ENCODE peak calls at places on chromosomes 11 and 22, in four cellular contexts. H, W, C and B are unnamed samples.

GRCh38 chr11:65428578-65429068 is 6.0 kb downstream of the NEAT1 start:
- DNase-seq in H (no peak), W (no peak), C (peak), B (peak)

GRCh38 chr11:44968510-44968909 is 17.8 kb upstream of the TP53I11 start:
- DNase-seq in H (no peak), W (no peak), C (no peak), B (no peak)

GRCh38 chr11:129574431-129574830 is 198.8 kb downstream of the BARX2 start:
- DNase-seq in H (no peak), W (no peak), C (no peak), B (no peak)

GRCh38 chr11:38014405-38014804 is 1416.4 kb upstream of the RAG2 start:
- DNase-seq in H (no peak), W (no peak), C (no peak), B (no peak)

GRCh38 chr11:128471138-128471661 is 116.2 kb downstream of the ETS1 start:
- DNase-seq in H (no peak), W (no peak), C (peak), B (no peak)

GRCh38 chr11:69674267-69674885 is 777 bp downstream of the LTO1 start:
- DNase-seq in H (no peak), W (no peak), C (no peak), B (peak)

GRCh38 chr22:43171607-43172006 is 15.3 kb downstream of the TTLL12 start:
- DNase-seq in H (no peak), W (no peak), C (peak), B (peak)

GRCh38 chr22:37196539-37197450 is 8.7 kb upstream of the C1QTNF6 start:
- DNase-seq in H (peak), W (peak), C (peak), B (peak)

GRCh38 chr22:39996732-39997131 is 2.0 kb downstream of the FAM83F start:
- DNase-seq in H (no peak), W (no peak), C (no peak), B (no peak)

GRCh38 chr11:65899356-65900124 is 648 bp downstream of the FOSL1 start:
- DNase-seq in H (peak), W (no peak), C (peak), B (peak)

GRCh38 chr22:28826921-28827320 is 26.6 kb upstream of the XBP1 start:
- DNase-seq in H (no peak), W (no peak), C (no peak), B (no peak)

GRCh38 chr22:28833276-28833923 is 33.0 kb upstream of the XBP1 start:
- DNase-seq in H (no peak), W (no peak), C (no peak), B (no peak)

GRCh38 chr22:28832731-28833130 is 32.4 kb upstream of the XBP1 start:
- DNase-seq in H (no peak), W (no peak), C (no peak), B (no peak)

GRCh38 chr22:28831140-28832072 is 31.0 kb upstream of the XBP1 start:
- DNase-seq in H (no peak), W (no peak), C (no peak), B (peak)

GRCh38 chr22:28829358-28830181 is 29.2 kb upstream of the XBP1 start:
- DNase-seq in H (no peak), W (peak), C (peak), B (peak)
- TF ChIP-seq CTCF in H (peak), W (peak), C (peak), B (peak)

GRCh38 chr22:19852177-19852781 is 2.4 kb downstream of the GNB1L start:
- DNase-seq in H (peak), W (no peak), C (no peak), B (no peak)

GRCh38 chr22:19850482-19851109 is 4.1 kb downstream of the GNB1L start:
- DNase-seq in H (no peak), W (no peak), C (no peak), B (no peak)

GRCh38 chr22:19853058-19853878 is 1.4 kb downstream of the GNB1L start:
- DNase-seq in H (no peak), W (no peak), C (no peak), B (no peak)

GRCh38 chr22:19849800-19850481 is 4.7 kb downstream of the GNB1L start:
- DNase-seq in H (no peak), W (peak), C (no peak), B (peak)

DNA sequence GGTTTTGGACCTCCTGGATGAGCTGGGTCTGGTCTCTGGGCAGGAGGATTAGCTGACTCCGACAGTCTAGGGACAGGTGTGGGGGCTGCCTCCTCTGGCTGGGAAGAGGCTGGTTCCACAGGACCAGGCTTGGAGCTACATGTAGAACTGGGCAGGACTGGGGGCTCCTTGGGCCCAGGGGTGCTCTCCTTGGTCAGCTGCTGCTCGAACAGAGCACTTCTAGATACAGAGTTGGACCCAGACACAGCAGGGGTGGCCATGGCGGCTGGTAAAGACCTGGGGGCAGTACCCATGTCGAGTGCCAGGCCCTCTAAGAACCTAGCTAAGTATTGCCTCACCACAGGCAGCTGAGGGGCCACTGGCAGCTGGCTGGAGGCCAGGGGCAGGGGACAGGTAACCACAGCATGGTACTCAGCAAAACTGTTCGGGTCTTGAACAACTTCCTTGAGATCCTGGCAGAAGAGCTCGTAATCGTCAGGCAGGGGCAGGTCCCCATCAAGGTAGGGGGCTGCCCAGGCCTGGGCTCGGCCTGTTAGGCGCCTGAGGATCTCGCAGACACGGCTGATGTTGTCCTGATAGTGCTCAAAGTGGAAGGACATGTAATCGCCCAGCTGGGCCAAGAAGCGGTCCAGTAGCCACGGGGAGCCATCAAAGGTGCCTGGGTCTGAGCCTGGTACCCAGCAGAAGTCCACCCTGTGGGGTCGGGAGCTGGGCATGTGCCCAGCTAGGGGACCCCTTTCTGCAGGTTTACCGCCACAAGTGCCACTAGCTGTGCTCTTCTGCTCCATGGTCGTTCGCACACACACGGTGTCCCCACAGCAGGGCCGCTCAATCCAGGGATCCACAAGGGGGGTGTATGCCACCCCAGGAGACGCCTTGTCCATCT is 3.1 kb downstream of the GNB1L start:
- DNase-seq in H (peak), W (no peak), C (no peak), B (no peak)
- H3K27ac ChIP-seq in H (peak), W (peak), C (no peak), B (no peak)

DNA sequence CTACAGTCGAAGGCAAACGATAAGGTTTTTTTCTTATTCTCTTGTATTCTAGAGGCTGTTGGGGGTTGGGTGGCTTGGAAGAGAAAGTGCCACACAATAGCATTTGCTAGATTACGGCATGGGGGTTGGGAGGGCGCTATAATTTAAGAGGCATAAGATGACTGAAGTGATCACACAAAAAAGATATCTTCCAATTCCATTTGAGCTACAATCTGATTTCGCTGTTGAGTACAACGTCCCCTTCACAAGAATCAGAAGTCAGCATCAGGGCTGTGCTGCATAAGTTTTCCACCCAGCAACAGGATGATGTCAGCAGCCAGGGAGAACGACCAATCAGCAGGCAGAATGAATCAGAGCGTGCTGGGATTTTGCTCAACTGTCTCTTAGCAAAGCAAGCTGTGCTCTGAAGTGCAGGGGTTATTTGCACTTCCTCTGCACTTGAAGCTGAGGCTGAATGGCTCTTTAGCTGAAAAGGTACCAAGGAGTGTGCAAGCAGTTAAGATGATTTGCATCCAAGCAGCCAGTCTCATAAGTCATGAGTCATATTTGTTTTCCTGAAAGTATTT is 23.2 kb upstream of the SESN3 start:
- DNase-seq in H (no peak), W (peak), C (peak), B (peak)
- TF ChIP-seq POLR2AphosphoS5 in H (peak), W (peak), C (peak), B (peak)

DNA sequence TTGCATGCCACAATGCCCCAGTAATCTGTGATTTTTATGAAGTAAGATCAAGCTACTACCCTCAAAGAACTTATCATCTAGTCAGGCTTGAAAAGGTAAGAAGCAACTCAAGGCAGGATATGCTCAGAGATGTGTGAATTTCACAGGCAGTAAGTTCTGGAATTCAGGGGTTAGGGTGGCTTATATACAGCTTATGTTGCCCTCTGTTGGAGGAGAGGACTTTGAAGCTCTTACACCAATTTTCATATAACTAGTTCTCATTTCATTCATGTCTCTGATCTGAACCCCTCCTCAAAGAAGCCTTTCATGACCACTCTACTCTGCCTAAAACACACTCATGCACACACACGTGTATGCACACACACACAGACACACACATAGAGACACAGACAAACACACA is 220.5 kb upstream of the ZBED5 start:
- DNase-seq in H (no peak), W (no peak), C (no peak), B (no peak)
- TF ChIP-seq CTCF in H (no peak), W (no peak), C (no peak), B (no peak)